ENCODE peak calls at places on chromosomes 13 and 19, in four cellular contexts. M is HS-5, N is T1000, W is brain microvascular endothelial cell. O is an unnamed sample.

GRCh38 chr19:3065675-3066357 is 3.5 kb upstream of the TLE5 start:
- DNase-seq in N (no peak), W (no peak), M (no peak), O (no peak)

GRCh38 chr19:4337906-4338440 is 654 bp downstream of the STAP2 start:
- DNase-seq in M (no peak), W (no peak), N (no peak), O (no peak)

GRCh38 chr13:29369060-29369743 is 226.3 kb downstream of the SLC7A1 start:
- DNase-seq in M (peak; percentile 1), N (no peak), W (peak; percentile 11), O (peak; percentile 13)

GRCh38 chr19:48284891-48285290 is 15.0 kb downstream of the ZNF114 start:
- DNase-seq in W (peak; percentile 66), N (no peak), M (no peak), O (no peak)

GRCh38 chr19:31070676-31071075 is 278.6 kb downstream of the TSHZ3 start:
- DNase-seq in W (no peak), N (no peak), M (no peak), O (no peak)

GRCh38 chr19:49475995-49476880 is 2.2 kb downstream of the FLT3LG start:
- DNase-seq in N (no peak), M (no peak), W (no peak), O (no peak)

GRCh38 chr19:46678110-46678732 is 17.2 kb upstream of the DACT3 start:
- DNase-seq in N (no peak), M (no peak), W (no peak), O (no peak)

GRCh38 chr13:112506046-112506445 is 81.9 kb downstream of the TUBGCP3 start:
- DNase-seq in W (no peak), N (no peak), M (no peak), O (no peak)

GRCh38 chr19:12065100-12065538 is 588 bp downstream of the ZNF844 start:
- DNase-seq in M (no peak), N (no peak), W (peak; percentile 15), O (no peak)

GRCh38 chr13:114110091-114110829 is 22.2 kb downstream of the RASA3 start:
- DNase-seq in N (no peak), W (no peak), M (no peak), O (no peak)

GRCh38 chr19:33390120-33390907 is 16.8 kb downstream of the CEBPG start:
- DNase-seq in M (no peak), W (no peak), N (no peak), O (no peak)

GRCh38 chr19:31943305-31943704 is 402.1 kb upstream of the ZNF507 start:
- DNase-seq in N (no peak), W (no peak), M (no peak), O (no peak)

GRCh38 chr13:93227280-93227905 is 786 bp downstream of the GPC6 start:
- DNase-seq in W (peak; percentile 33), N (peak; percentile 61), M (no peak), O (no peak)

GRCh38 chr13:29684441-29684840 is 89.0 kb upstream of the SLC7A1 start:
- DNase-seq in M (no peak), N (no peak), W (no peak), O (no peak)

GRCh38 chr19:10432736-10433130 is 12.4 kb downstream of the PDE4A start:
- DNase-seq in W (no peak), M (no peak), N (no peak), O (no peak)

GRCh38 chr19:49848938-49849337 is 2.0 kb upstream of the PTOV1 start:
- DNase-seq in N (no peak), M (no peak), W (no peak), O (no peak)

GRCh38 chr19:46574533-46574932 is 26.6 kb upstream of the CALM3 start:
- DNase-seq in N (no peak), M (no peak), W (no peak), O (peak; percentile 4)

GRCh38 chr13:71672527-71672926 is 194.5 kb downstream of the DACH1 start:
- DNase-seq in W (no peak), M (no peak), N (no peak), O (no peak)

GRCh38 chr19:52638601-52639000 is 446 bp upstream of the ZNF83 start:
- DNase-seq in N (peak; percentile 50), W (peak; percentile 28), M (peak; percentile 31), O (peak; percentile 19)

GRCh38 chr19:48290341-48290922 is 20.6 kb downstream of the ZNF114 start:
- DNase-seq in M (no peak), N (peak; percentile 15), W (peak; percentile 53), O (no peak)

GRCh38 chr13:106376411-106377112 is 158.9 kb downstream of the EFNB2 start:
- DNase-seq in M (peak; percentile 74), W (peak; percentile 98), N (peak; percentile 59), O (peak; percentile 92)

GRCh38 chr13:44876782-44877324 is 112.4 kb downstream of the NUFIP1 start:
- DNase-seq in W (no peak), N (no peak), M (no peak), O (no peak)

GRCh38 chr19:3047307-3048189 is 14.7 kb downstream of the TLE5 start:
- DNase-seq in N (peak; percentile 21), M (no peak), W (peak; percentile 66), O (peak; percentile 37)

GRCh38 chr19:12485571-12485970 is 955 bp upstream of the ZNF709 start:
- DNase-seq in N (no peak), W (no peak), M (no peak), O (no peak)

GRCh38 chr19:1767464-1767933 is 14.2 kb downstream of the ONECUT3 start:
- DNase-seq in M (no peak), W (no peak), N (peak; percentile 25), O (no peak)

GRCh38 chr13:25819856-25820530 is 231.8 kb downstream of the SHISA2 start:
- DNase-seq in M (no peak), W (no peak), N (no peak), O (no peak)

GRCh38 chr13:108933061-108933460 is 303.6 kb downstream of the MYO16 start:
- DNase-seq in W (no peak), M (no peak), N (no peak), O (no peak)

GRCh38 chr13:111458001-111458531 is 137.6 kb downstream of the TEX29 start:
- DNase-seq in N (no peak), M (no peak), W (no peak), O (no peak)

GRCh38 chr13:95607363-95607762 is 37.1 kb downstream of the DZIP1 start:
- DNase-seq in N (no peak), M (no peak), W (peak; percentile 47), O (no peak)

GRCh38 chr13:46211521-46212351 is at the start of gene LRRC63:
- DNase-seq in M (no peak), W (peak; percentile 12), N (peak; percentile 1), O (no peak)

GRCh38 chr13:109917422-109917821 is 131.0 kb upstream of the IRS2 start:
- DNase-seq in M (no peak), W (no peak), N (no peak), O (no peak)

GRCh38 chr19:3968556-3969434 is 2.1 kb downstream of the DAPK3 start:
- DNase-seq in M (peak; percentile 100), N (peak; percentile 92), W (peak; percentile 99), O (peak; percentile 99)

GRCh38 chr19:17346109-17346671 is 8.8 kb downstream of the GTPBP3 start:
- DNase-seq in M (no peak), W (peak; percentile 64), N (peak; percentile 46), O (no peak)

GRCh38 chr19:28511655-28512054 is 701.3 kb downstream of the UQCRFS1 start:
- DNase-seq in N (no peak), M (no peak), W (no peak), O (no peak)